ENCODE peak calls at places on chromosomes 6 and 20, in ten cellular contexts. J, H, P, S, F, N, B, I, M and O are unnamed samples.

GRCh38 chr6:36874016-36874442 is 574 bp downstream of the PPIL1 start:
- DNase-seq in J (no peak), H (peak; percentile 59), P (no peak), S (no peak), F (no peak), N (no peak), B (no peak), I (no peak), M (no peak), O (no peak)

GRCh38 chr20:20719411-20719810 is 7.0 kb upstream of the RALGAPA2 start:
- DNase-seq in J (no peak), H (no peak), P (no peak), S (no peak), F (no peak), N (no peak), B (no peak), I (no peak), M (no peak), O (no peak)

GRCh38 chr6:37123957-37124729 is 45.8 kb upstream of the PIM1 start:
- DNase-seq in J (no peak), H (no peak), P (no peak), S (no peak), F (no peak), N (no peak), B (no peak), I (no peak), M (no peak), O (no peak)

GRCh38 chr6:121105461-121105860 is 228.8 kb downstream of the TBC1D32 start:
- DNase-seq in J (no peak), H (peak; percentile 8), P (no peak), S (no peak), F (no peak), N (no peak), B (no peak), I (no peak), M (no peak), O (no peak)

GRCh38 chr20:46206025-46206424 is 87.9 kb downstream of the CD40 start:
- DNase-seq in J (no peak), H (peak; percentile 50), P (no peak), S (no peak), F (peak; percentile 46), N (no peak), B (no peak), I (peak; percentile 90), M (no peak), O (peak; percentile 17)

GRCh38 chr6:20534295-20534897 is at the start of gene CDKAL1:
- DNase-seq in J (peak; percentile 77), H (peak; percentile 94), P (peak; percentile 84), S (peak; percentile 68), F (peak; percentile 94), N (peak; percentile 42), B (peak; percentile 86), I (peak; percentile 88), M (peak; percentile 84), O (peak; percentile 92)

GRCh38 chr6:23302499-23302898 is 733.1 kb downstream of the HDGFL1 start:
- DNase-seq in J (no peak), H (no peak), P (no peak), S (no peak), F (no peak), N (no peak), B (no peak), I (no peak), M (no peak), O (no peak)

GRCh38 chr6:167793421-167793820 is 33.3 kb upstream of the AFDN start:
- DNase-seq in J (no peak), H (no peak), P (no peak), S (no peak), F (no peak), N (no peak), B (no peak), I (no peak), M (no peak), O (no peak)

GRCh38 chr20:45402946-45403345 is 5.1 kb upstream of the DBNDD2 start:
- DNase-seq in J (no peak), H (peak; percentile 81), P (no peak), S (no peak), F (no peak), N (no peak), B (no peak), I (no peak), M (no peak), O (no peak)

GRCh38 chr20:35560105-35560511 is 18.2 kb downstream of the ERGIC3 start:
- DNase-seq in J (no peak), H (no peak), P (no peak), S (no peak), F (no peak), N (no peak), B (no peak), I (peak; percentile 22), M (no peak), O (no peak)

GRCh38 chr6:125262026-125263013 is 39.4 kb downstream of the HDDC2 start:
- DNase-seq in J (no peak), H (peak; percentile 82), P (no peak), S (no peak), F (no peak), N (no peak), B (no peak), I (no peak), M (no peak), O (no peak)

GRCh38 chr6:106167105-106167814 is 81.1 kb downstream of the PRDM1 start:
- DNase-seq in J (no peak), H (no peak), P (no peak), S (no peak), F (no peak), N (no peak), B (no peak), I (no peak), M (no peak), O (no peak)

GRCh38 chr6:109491207-109491938 is 8.4 kb upstream of the ZBTB24 start:
- DNase-seq in J (no peak), H (peak; percentile 35), P (peak; percentile 13), S (no peak), F (no peak), N (no peak), B (no peak), I (no peak), M (no peak), O (no peak)

GRCh38 chr6:134436950-134437349 is 119.0 kb upstream of the SGK1 start:
- DNase-seq in J (no peak), H (peak; percentile 78), P (no peak), S (peak; percentile 25), F (no peak), N (no peak), B (no peak), I (no peak), M (no peak), O (no peak)